ENCODE peak calls at places on chromosomes 6 and 20, in eight cellular contexts. T is AML-193, C is mucosa of descending colon, Q is HTR-8/SVneo, E is KBM-7, P is NCI-H345, V is hepatocyte, F is putamen. L is an unnamed sample.

GRCh38 chr6:162728177-162728571 is 400 bp downstream of the PACRG start:
- DNase-seq in T (no peak), C (no peak), Q (no peak), E (no peak), P (no peak), V (no peak), F (peak), L (no peak)

GRCh38 chr6:82711992-82712788 is 348.6 kb downstream of the TPBG start:
- DNase-seq in T (no peak), C (no peak), Q (no peak), E (no peak), P (no peak), V (no peak), F (no peak), L (no peak)

GRCh38 chr6:13116155-13116554 is 212.2 kb downstream of the TBC1D7 start:
- DNase-seq in T (peak), C (no peak), Q (no peak), E (peak), P (no peak), V (no peak), F (no peak), L (no peak)

GRCh38 chr6:137465378-137466009 is 28.7 kb downstream of the OLIG3 start:
- DNase-seq in T (no peak), C (no peak), Q (no peak), E (no peak), P (no peak), V (no peak), F (no peak), L (no peak)

GRCh38 chr20:57663241-57663640 is 43.0 kb upstream of the ZBP1 start:
- DNase-seq in T (no peak), C (peak), Q (no peak), E (no peak), P (no peak), V (no peak), F (no peak), L (no peak)

GRCh38 chr6:14621518-14621917 is 503.9 kb downstream of the CD83 start:
- DNase-seq in T (no peak), C (no peak), Q (no peak), E (no peak), P (no peak), V (no peak), F (no peak), L (no peak)

GRCh38 chr20:4087923-4088322 is 72.6 kb upstream of the RNF24 start:
- DNase-seq in T (no peak), C (no peak), Q (no peak), E (no peak), P (no peak), V (no peak), F (no peak), L (no peak)

GRCh38 chr20:5044075-5044620 is 42.8 kb upstream of the SLC23A2 start:
- DNase-seq in T (no peak), C (no peak), Q (no peak), E (no peak), P (peak), V (no peak), F (no peak), L (no peak)

GRCh38 chr6:43578748-43579147 is 2.8 kb downstream of the POLH start:
- DNase-seq in T (no peak), C (no peak), Q (no peak), E (no peak), P (no peak), V (no peak), F (no peak), L (no peak)

GRCh38 chr6:23145801-23146200 is 576.4 kb downstream of the HDGFL1 start:
- DNase-seq in T (no peak), C (no peak), Q (no peak), E (no peak), P (no peak), V (no peak), F (no peak), L (no peak)

GRCh38 chr20:50634191-50634590 is 57.2 kb downstream of the RIPOR3 start:
- DNase-seq in T (no peak), C (no peak), Q (no peak), E (no peak), P (no peak), V (no peak), F (no peak), L (no peak)

GRCh38 chr6:155327326-155328073 is 13.2 kb upstream of the TFB1M start:
- DNase-seq in T (peak), C (no peak), Q (peak), E (peak), P (peak), V (peak), F (peak), L (peak)

GRCh38 chr20:46568570-46569129 is 18.2 kb upstream of the OCSTAMP start:
- DNase-seq in T (no peak), C (peak), Q (peak), E (no peak), P (peak), V (peak), F (peak), L (no peak)

GRCh38 chr6:25971187-25971811 is 8.7 kb downstream of the TRIM38 start:
- DNase-seq in T (peak), C (no peak), Q (peak), E (peak), P (no peak), V (peak), F (no peak), L (no peak)

GRCh38 chr6:168192195-168192900 is 113.3 kb upstream of the FRMD1 start:
- DNase-seq in T (no peak), C (no peak), Q (no peak), E (no peak), P (peak), V (no peak), F (no peak), L (no peak)

GRCh38 chr6:43248791-43249190 is 5.5 kb downstream of the TTBK1 start:
- DNase-seq in T (no peak), C (no peak), Q (no peak), E (no peak), P (no peak), V (no peak), F (no peak), L (no peak)

GRCh38 chr6:24454452-24454851 is 34.9 kb downstream of the GPLD1 start:
- DNase-seq in T (no peak), C (no peak), Q (no peak), E (no peak), P (no peak), V (no peak), F (no peak), L (no peak)

GRCh38 chr6:168905451-168906090 is 348.1 kb downstream of the THBS2 start:
- DNase-seq in T (no peak), C (no peak), Q (no peak), E (no peak), P (no peak), V (no peak), F (no peak), L (no peak)

GRCh38 chr6:98980814-98981213 is 33.1 kb upstream of the FBXL4 start:
- DNase-seq in T (no peak), C (no peak), Q (no peak), E (no peak), P (no peak), V (no peak), F (no peak), L (no peak)

GRCh38 chr6:52077180-52077884 is 10.1 kb downstream of the PKHD1 start:
- DNase-seq in T (no peak), C (no peak), Q (no peak), E (no peak), P (no peak), V (no peak), F (no peak), L (no peak)

GRCh38 chr6:83474309-83474708 is 38.0 kb upstream of the PRSS35 start:
- DNase-seq in T (no peak), C (no peak), Q (no peak), E (no peak), P (peak), V (no peak), F (no peak), L (no peak)

GRCh38 chr6:142886431-142887170 is 58.4 kb downstream of the HIVEP2 start:
- DNase-seq in T (peak), C (no peak), Q (no peak), E (peak), P (peak), V (peak), F (no peak), L (no peak)

GRCh38 chr20:4811661-4812181 is 90.0 kb downstream of the PRND start:
- DNase-seq in T (peak), C (peak), Q (no peak), E (peak), P (no peak), V (no peak), F (no peak), L (no peak)

GRCh38 chr20:40494238-40494637 is 194.8 kb downstream of the MAFB start:
- DNase-seq in T (peak), C (peak), Q (no peak), E (no peak), P (no peak), V (no peak), F (no peak), L (no peak)

GRCh38 chr20:45339799-45340198 is 8.4 kb downstream of the SDC4 start:
- DNase-seq in T (no peak), C (no peak), Q (no peak), E (no peak), P (no peak), V (no peak), F (no peak), L (no peak)

GRCh38 chr6:151847064-151847463 is 39.6 kb downstream of the ESR1 start:
- DNase-seq in T (peak), C (no peak), Q (peak), E (peak), P (no peak), V (peak), F (no peak), L (peak)